ENCODE peak calls at places on chromosome 1, in four cellular contexts. E is GM12878, Z is K562, V is H1. Y is an unnamed sample.

GRCh38 chr1:161115132-161115711 is 2.6 kb downstream of the PFDN2 start:
- DNase-seq in E (no peak), Z (no peak), V (no peak), Y (peak)

GRCh38 chr1:163565171-163565570 is 243.4 kb downstream of the NUF2 start:
- DNase-seq in E (no peak), Z (no peak), V (no peak), Y (no peak)

GRCh38 chr1:222390181-222390580 is 157.7 kb downstream of the HHIPL2 start:
- DNase-seq in E (no peak), Z (no peak), V (no peak), Y (no peak)

GRCh38 chr1:227369102-227369760 is 50.9 kb upstream of the CDC42BPA start:
- DNase-seq in E (no peak), Z (peak), V (no peak), Y (no peak)

GRCh38 chr1:56970280-56970679 is 4.5 kb upstream of the C8B start:
- DNase-seq in E (no peak), Z (no peak), V (no peak), Y (peak)

GRCh38 chr1:179941439-179941838 is 13.2 kb upstream of the CEP350 start:
- DNase-seq in E (no peak), Z (no peak), V (no peak), Y (no peak)

GRCh38 chr1:156458181-156458503 is 42.4 kb downstream of the MEF2D start:
- DNase-seq in E (no peak), Z (no peak), V (no peak), Y (no peak)

GRCh38 chr1:243526180-243526579 is 270.3 kb downstream of the SDCCAG8 start:
- DNase-seq in E (no peak), Z (no peak), V (no peak), Y (no peak)

GRCh38 chr1:200306954-200307754 is 102.7 kb downstream of the ZNF281 start:
- DNase-seq in E (peak), Z (peak), V (no peak), Y (peak)

GRCh38 chr1:7594714-7595295 is 176.3 kb upstream of the VAMP3 start:
- DNase-seq in E (no peak), Z (no peak), V (no peak), Y (no peak)

GRCh38 chr1:99264201-99265021 is at the start of gene PLPPR4:
- DNase-seq in E (no peak), Z (peak), V (peak), Y (no peak)
- H3K4me2 ChIP-seq in E (no peak), Z (peak), V (peak), Y (peak)

GRCh38 chr1:205376739-205377138 is 20.0 kb upstream of the KLHDC8A start:
- DNase-seq in E (no peak), Z (no peak), V (no peak), Y (no peak)

GRCh38 chr1:205373022-205373421 is 16.3 kb upstream of the KLHDC8A start:
- DNase-seq in E (no peak), Z (no peak), V (no peak), Y (no peak)

GRCh38 chr1:205374205-205375078 is 17.7 kb upstream of the KLHDC8A start:
- DNase-seq in E (no peak), Z (no peak), V (no peak), Y (no peak)

GRCh38 chr1:205377355-205377754 is 20.6 kb upstream of the KLHDC8A start:
- DNase-seq in E (no peak), Z (no peak), V (no peak), Y (no peak)

GRCh38 chr1:205375816-205376545 is 19.3 kb upstream of the KLHDC8A start:
- DNase-seq in E (no peak), Z (no peak), V (no peak), Y (peak)
- TF ChIP-seq BRCA1 in E (no peak), Z (no peak), V (no peak), Y (no peak)

GRCh38 chr1:12734651-12735050 is 11.3 kb upstream of the CFAP107 start:
- DNase-seq in E (no peak), Z (no peak), V (no peak), Y (no peak)
- TF ChIP-seq CREB1 in E (no peak), Z (no peak), V (no peak), Y (no peak)

DNA sequence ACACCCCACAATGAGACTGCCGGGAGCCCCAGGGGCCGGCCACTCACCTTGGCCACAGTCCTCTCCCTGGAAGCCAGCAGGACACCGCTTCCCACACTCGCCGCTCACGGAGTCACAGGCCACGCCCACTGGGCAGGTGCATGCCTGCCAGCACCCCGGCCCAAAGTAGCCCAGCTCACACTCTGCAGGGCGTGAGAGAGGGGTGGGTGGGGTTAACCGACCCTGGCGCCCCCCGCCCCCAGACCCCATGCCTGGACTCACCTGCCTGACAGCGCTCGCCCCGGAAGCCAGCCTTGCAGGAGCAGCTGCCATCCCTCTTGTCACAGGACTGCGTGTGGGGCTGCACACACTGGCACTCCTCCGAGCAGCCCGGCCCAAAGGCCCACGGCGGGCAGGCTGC is 50.7 kb downstream of the ARHGEF16 start:
- DNase-seq in E (no peak), Z (no peak), V (no peak), Y (no peak)
- H3K4me2 ChIP-seq in E (no peak), Z (no peak), V (no peak), Y (no peak)

GRCh38 chr1:196029410-196029809 is 578.8 kb downstream of the KCNT2 start:
- DNase-seq in E (no peak), Z (no peak), V (no peak), Y (no peak)

GRCh38 chr1:196030455-196030854 is 577.8 kb downstream of the KCNT2 start:
- DNase-seq in E (no peak), Z (no peak), V (no peak), Y (no peak)

DNA sequence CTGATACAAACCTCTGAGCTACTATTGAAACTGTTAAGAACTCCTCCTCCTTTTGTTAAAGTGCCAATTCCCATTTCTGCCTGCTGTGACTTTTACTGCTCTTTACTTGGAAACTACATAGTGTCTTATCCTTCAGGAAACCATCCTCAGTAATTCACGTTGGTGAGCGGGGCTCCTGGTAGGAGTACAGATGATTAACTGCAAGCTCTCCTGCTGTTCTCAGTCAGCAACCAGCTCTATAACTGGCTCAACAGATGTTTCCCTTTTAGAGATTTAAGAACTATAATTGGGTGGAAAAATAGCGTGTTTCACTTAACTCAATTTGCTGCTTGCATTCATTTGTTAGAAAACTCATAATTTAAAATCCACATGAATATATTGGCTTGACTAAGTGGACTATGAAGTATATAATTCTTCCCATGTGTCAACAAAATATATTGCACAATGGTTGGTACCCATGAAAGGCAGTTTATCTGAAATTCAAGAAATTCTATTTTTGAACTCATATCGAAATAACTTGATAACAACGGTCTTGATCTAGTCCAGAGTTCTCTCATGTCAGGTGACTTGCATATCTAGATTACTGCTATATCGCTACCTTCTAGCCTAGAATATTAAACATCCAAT is 574.0 kb downstream of the KCNT2 start:
- DNase-seq in E (no peak), Z (no peak), V (no peak), Y (no peak)
- TF ChIP-seq BRCA1 in E (no peak), Z (no peak), V (no peak), Y (no peak)

DNA sequence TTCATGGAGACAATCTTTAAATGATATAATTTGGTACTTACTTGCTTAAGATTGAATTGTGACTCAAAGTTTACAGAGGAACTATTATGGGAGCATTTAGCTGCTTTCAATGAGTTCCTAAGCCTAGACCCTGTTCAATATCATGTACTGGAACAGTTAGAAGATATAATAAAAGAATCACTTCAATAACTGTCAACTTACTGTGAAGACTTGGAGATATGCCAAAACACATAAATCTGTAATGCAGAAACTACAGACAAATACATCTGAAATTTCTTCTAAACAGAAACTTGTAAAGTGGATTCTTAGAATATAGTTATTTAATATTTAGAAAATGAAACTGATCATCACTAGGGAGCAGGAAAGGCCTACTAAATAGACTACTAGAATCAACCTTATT is 259.3 kb downstream of the HLX start:
- DNase-seq in E (no peak), Z (no peak), V (no peak), Y (no peak)
- TF ChIP-seq CREB1 in E (no peak), Z (no peak), V (no peak), Y (no peak)

DNA sequence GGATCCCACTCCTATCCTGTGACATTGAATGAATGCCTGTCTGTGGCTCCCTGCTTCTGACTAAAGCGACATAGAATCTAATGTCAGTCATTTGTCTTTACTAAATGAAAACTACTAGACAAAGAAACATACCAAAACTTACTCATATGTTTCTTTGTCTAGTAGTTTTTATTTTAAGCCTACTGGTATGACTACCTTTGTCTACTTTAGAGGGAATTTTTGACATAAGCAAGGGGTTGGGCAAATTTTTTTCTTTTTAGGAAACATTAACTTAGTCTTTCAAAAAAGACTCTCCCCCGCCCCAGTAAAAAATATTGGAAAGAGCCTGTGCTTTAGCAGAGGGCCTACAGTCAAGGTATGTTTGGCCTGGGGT is 4.9 kb downstream of the NEK7 start:
- DNase-seq in E (no peak), Z (no peak), V (no peak), Y (no peak)
- H3K4me2 ChIP-seq in E (peak), Z (no peak), V (no peak), Y (peak)

GRCh38 chr1:177068011-177068410 is 96.5 kb downstream of the ASTN1 start:
- DNase-seq in E (no peak), Z (no peak), V (no peak), Y (no peak)

GRCh38 chr1:177069489-177069888 is 95.0 kb downstream of the ASTN1 start:
- DNase-seq in E (no peak), Z (no peak), V (no peak), Y (no peak)

GRCh38 chr1:177063648-177064047 is 100.9 kb downstream of the ASTN1 start:
- DNase-seq in E (no peak), Z (no peak), V (no peak), Y (no peak)

GRCh38 chr1:177065430-177065829 is 99.1 kb downstream of the ASTN1 start:
- DNase-seq in E (no peak), Z (no peak), V (no peak), Y (no peak)
- TF ChIP-seq BRCA1 in E (no peak), Z (no peak), V (no peak), Y (no peak)